ENCODE peak calls at places on chromosomes 5 and 9, in nine cellular contexts. N is EL; J is stimulated activated naive CD8-positive, alpha-beta T cell treated with anti-CD3 and anti-CD28 coated beads, Interleukin-15, amount 100 ng/mL, for 72 hours; D is H4; T is GM12892; W is ovary; A is left cardiac atrium; O is WTC11; Z is NCI-H1092 treated with DMSO at 0.1 percent for 48 hours. X is an unnamed sample.

GRCh38 chr9:129181246-129181645 is 3.2 kb upstream of the IER5L start:
- DNase-seq in O (no peak), N (no peak), Z (no peak), T (no peak), W (no peak), A (no peak), D (no peak), J (no peak), X (no peak)

GRCh38 chr5:138716456-138716924 is 36.7 kb upstream of the CTNNA1 start:
- DNase-seq in N (peak; percentile 45), O (no peak), J (no peak), D (peak; percentile 28), W (no peak), T (no peak), Z (peak; percentile 52), A (no peak), X (no peak)

GRCh38 chr5:56039985-56040384 is 45.2 kb upstream of the IL6ST start:
- DNase-seq in Z (no peak), N (peak; percentile 70), J (no peak), W (no peak), A (no peak), T (no peak), D (no peak), O (no peak), X (no peak)

GRCh38 chr5:36870399-36871040 is 6.0 kb upstream of the NIPBL start:
- DNase-seq in T (no peak), J (no peak), W (no peak), Z (peak; percentile 69), O (no peak), D (peak; percentile 78), N (peak; percentile 72), A (no peak), X (no peak)

GRCh38 chr5:147234825-147235635 is at the start of gene STK32A:
- DNase-seq in J (no peak), N (peak; percentile 3), Z (peak; percentile 77), W (peak; percentile 79), O (peak; percentile 88), T (no peak), A (peak; percentile 49), D (peak; percentile 21), X (peak; percentile 54)

GRCh38 chr5:152405145-152405544 is at the start of gene NMUR2:
- DNase-seq in W (no peak), O (peak; percentile 64), N (peak; percentile 1), A (no peak), T (peak; percentile 5), Z (peak; percentile 3), D (no peak), J (no peak), X (peak; percentile 18)

GRCh38 chr9:7169717-7170348 is 412.1 kb downstream of the KDM4C start:
- DNase-seq in O (no peak), J (no peak), A (no peak), W (no peak), N (peak; percentile 6), Z (no peak), D (no peak), T (no peak), X (no peak)

GRCh38 chr9:100277166-100277979 is 75.4 kb downstream of the TEX10 start:
- DNase-seq in Z (no peak), T (no peak), D (no peak), J (no peak), N (peak; percentile 74), O (no peak), A (no peak), W (no peak), X (no peak)

GRCh38 chr9:136587145-136587943 is 41.5 kb upstream of the NOTCH1 start:
- DNase-seq in D (no peak), J (no peak), O (peak; percentile 86), A (peak; percentile 81), W (peak; percentile 92), Z (no peak), T (no peak), N (peak; percentile 48), X (no peak)

GRCh38 chr5:9058666-9059065 is 487.2 kb downstream of the SEMA5A start:
- DNase-seq in W (no peak), N (peak; percentile 42), D (no peak), J (no peak), O (no peak), T (no peak), Z (no peak), A (no peak), X (no peak)

GRCh38 chr5:52604151-52604550 is 183.6 kb upstream of the ITGA1 start:
- DNase-seq in T (no peak), W (no peak), O (no peak), D (no peak), A (no peak), N (no peak), J (no peak), Z (no peak), X (no peak)

X was measured in NT2/D1.